ENCODE peak calls at places on chromosomes 11 and 22, in five cellular contexts. One of them, this sample, is unnamed.

GRCh38 chr11:95715777-95716241 is 73.8 kb downstream of the FAM76B start:
- DNase-seq in IMR-90: no peak
- DNase-seq in thyroid gland: no peak
- DNase-seq in upper lobe of left lung: no peak
- DNase-seq in spleen: no peak
- DNase-seq in this sample: no peak

GRCh38 chr11:976431-977160 is 50.9 kb downstream of the AP2A2 start:
- DNase-seq in thyroid gland: no peak
- DNase-seq in upper lobe of left lung: no peak
- DNase-seq in spleen: no peak
- DNase-seq in IMR-90: no peak
- DNase-seq in this sample: no peak

GRCh38 chr11:121291319-121291718 is 1.3 kb upstream of the SC5D start:
- DNase-seq in thyroid gland: no peak
- DNase-seq in IMR-90: no peak
- DNase-seq in upper lobe of left lung: no peak
- DNase-seq in spleen: no peak
- DNase-seq in this sample: no peak

GRCh38 chr11:2825261-2825885 is 60.2 kb downstream of the CDKN1C start:
- DNase-seq in upper lobe of left lung: peak; percentile 89
- DNase-seq in spleen: no peak
- DNase-seq in thyroid gland: peak; percentile 37
- DNase-seq in IMR-90: peak; percentile 74
- DNase-seq in this sample: peak; percentile 80

GRCh38 chr11:105903113-105903512 is 118.9 kb downstream of the MSANTD4 start:
- DNase-seq in spleen: no peak
- DNase-seq in upper lobe of left lung: no peak
- DNase-seq in IMR-90: peak; percentile 30
- DNase-seq in thyroid gland: no peak
- DNase-seq in this sample: no peak

GRCh38 chr11:44510372-44510771 is 55.1 kb upstream of the CD82 start:
- DNase-seq in IMR-90: no peak
- DNase-seq in thyroid gland: no peak
- DNase-seq in spleen: no peak
- DNase-seq in upper lobe of left lung: no peak
- DNase-seq in this sample: no peak

GRCh38 chr11:100640071-100640470 is 47.0 kb upstream of the ARHGAP42 start:
- DNase-seq in thyroid gland: no peak
- DNase-seq in IMR-90: peak; percentile 66
- DNase-seq in spleen: no peak
- DNase-seq in upper lobe of left lung: no peak
- DNase-seq in this sample: no peak

GRCh38 chr11:71244116-71244815 is 8.1 kb downstream of the SHANK2 start:
- DNase-seq in spleen: peak; percentile 39
- DNase-seq in upper lobe of left lung: no peak
- DNase-seq in thyroid gland: no peak
- DNase-seq in IMR-90: peak; percentile 36
- DNase-seq in this sample: no peak

GRCh38 chr22:32698926-32699619 is 102.4 kb upstream of the TIMP3 start:
- DNase-seq in spleen: no peak
- DNase-seq in upper lobe of left lung: no peak
- DNase-seq in IMR-90: no peak
- DNase-seq in thyroid gland: peak; percentile 15
- DNase-seq in this sample: no peak

GRCh38 chr11:72084960-72085359 is 4.3 kb downstream of the LRRC51 start:
- DNase-seq in spleen: no peak
- DNase-seq in IMR-90: no peak
- DNase-seq in upper lobe of left lung: no peak
- DNase-seq in thyroid gland: no peak
- DNase-seq in this sample: no peak

GRCh38 chr11:119580751-119581150 is 148.2 kb downstream of the NECTIN1 start:
- DNase-seq in spleen: no peak
- DNase-seq in upper lobe of left lung: no peak
- DNase-seq in IMR-90: no peak
- DNase-seq in thyroid gland: no peak
- DNase-seq in this sample: no peak

GRCh38 chr11:24478718-24479117 is 18.1 kb upstream of the LUZP2 start:
- DNase-seq in IMR-90: peak; percentile 8
- DNase-seq in thyroid gland: no peak
- DNase-seq in upper lobe of left lung: no peak
- DNase-seq in spleen: no peak
- DNase-seq in this sample: no peak

GRCh38 chr11:80024119-80024518 is 583.3 kb upstream of the TENM4 start:
- DNase-seq in spleen: no peak
- DNase-seq in IMR-90: no peak
- DNase-seq in thyroid gland: no peak
- DNase-seq in upper lobe of left lung: no peak
- DNase-seq in this sample: no peak

GRCh38 chr11:43574949-43575915 is 105.3 kb upstream of the HSD17B12 start:
- DNase-seq in thyroid gland: no peak
- DNase-seq in IMR-90: peak; percentile 82
- DNase-seq in upper lobe of left lung: peak; percentile 84
- DNase-seq in spleen: no peak
- DNase-seq in this sample: peak; percentile 65

GRCh38 chr11:77592727-77593126 is 3.0 kb downstream of the AQP11 start:
- DNase-seq in IMR-90: no peak
- DNase-seq in spleen: no peak
- DNase-seq in upper lobe of left lung: no peak
- DNase-seq in thyroid gland: no peak
- DNase-seq in this sample: no peak

GRCh38 chr22:27668828-27669797 is 132.4 kb downstream of the MN1 start:
- DNase-seq in thyroid gland: peak; percentile 18
- DNase-seq in upper lobe of left lung: no peak
- DNase-seq in IMR-90: peak; percentile 18
- DNase-seq in spleen: peak; percentile 79
- DNase-seq in this sample: no peak

GRCh38 chr11:67647471-67647870 is 3.1 kb downstream of the ACY3 start:
- DNase-seq in IMR-90: no peak
- DNase-seq in spleen: no peak
- DNase-seq in upper lobe of left lung: peak; percentile 61
- DNase-seq in thyroid gland: no peak
- DNase-seq in this sample: no peak

GRCh38 chr11:122150484-122151124 is 34.6 kb upstream of the BLID start:
- DNase-seq in thyroid gland: no peak
- DNase-seq in upper lobe of left lung: no peak
- DNase-seq in spleen: no peak
- DNase-seq in IMR-90: no peak
- DNase-seq in this sample: no peak

GRCh38 chr11:131609921-131610320 is 239.5 kb downstream of the NTM start:
- DNase-seq in thyroid gland: no peak
- DNase-seq in upper lobe of left lung: no peak
- DNase-seq in IMR-90: no peak
- DNase-seq in spleen: no peak
- DNase-seq in this sample: no peak

GRCh38 chr22:17633217-17633997 is 4.9 kb upstream of the ATP6V1E1 start:
- DNase-seq in IMR-90: peak; percentile 92
- DNase-seq in upper lobe of left lung: no peak
- DNase-seq in thyroid gland: peak; percentile 19
- DNase-seq in spleen: no peak
- DNase-seq in this sample: no peak
- TF ChIP-seq POLR2A in IMR-90: no peak
- TF ChIP-seq POLR2A in upper lobe of left lung: no peak
- TF ChIP-seq POLR2A in thyroid gland: no peak
- TF ChIP-seq POLR2A in spleen: no peak
- TF ChIP-seq POLR2A in this sample: no peak

DNA sequence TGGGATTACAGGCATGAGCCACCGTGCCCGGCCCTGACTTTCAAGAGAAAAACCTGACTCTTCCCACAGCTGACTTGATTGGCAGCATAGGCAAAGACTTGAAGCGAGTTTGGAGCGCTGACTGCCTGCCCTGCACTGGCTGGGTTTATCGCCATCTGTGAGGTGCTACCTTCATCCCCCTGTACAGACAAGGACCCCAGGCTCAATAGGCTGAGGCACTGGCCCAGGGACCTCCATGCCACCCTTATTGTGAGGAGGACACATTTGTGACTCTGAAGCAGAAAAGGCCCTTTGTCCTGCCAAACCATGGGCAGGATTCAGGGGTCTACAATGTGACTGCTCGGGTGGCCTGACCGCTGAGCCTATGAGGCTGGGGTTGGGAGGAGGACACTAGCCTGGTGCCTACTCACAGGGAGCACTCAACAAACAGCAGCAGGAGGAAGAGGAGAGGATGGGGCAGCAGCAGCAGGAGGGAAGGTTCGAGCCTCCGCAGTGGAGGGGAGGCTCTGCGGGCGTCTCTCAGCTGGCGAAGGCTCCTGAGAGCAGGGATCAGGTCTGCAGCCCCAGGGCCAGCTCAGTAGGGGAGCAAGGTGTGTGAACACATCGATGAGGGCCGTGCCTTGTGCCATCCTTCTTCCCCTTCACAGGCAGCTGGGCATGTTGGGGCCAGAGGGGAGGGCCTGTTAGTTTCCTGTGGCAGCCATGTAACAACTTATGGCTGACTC is 72.9 kb upstream of the WNT7B start:
- DNase-seq in IMR-90: no peak
- DNase-seq in upper lobe of left lung: no peak
- DNase-seq in thyroid gland: no peak
- DNase-seq in spleen: peak; percentile 78
- DNase-seq in this sample: peak; percentile 31
- H3K4me1 ChIP-seq in IMR-90: peaks cover 23% of the 10 kb centered on the region
- H3K4me1 ChIP-seq in upper lobe of left lung: peaks cover 66% of the 10 kb centered on the region
- H3K4me1 ChIP-seq in thyroid gland: peaks cover 37% of the 10 kb centered on the region
- H3K4me1 ChIP-seq in spleen: peaks cover 30% of the 10 kb centered on the region
- H3K4me1 ChIP-seq in this sample: peaks cover 35% of the 10 kb centered on the region

GRCh38 chr11:47186076-47186936 is at the start of gene PACSIN3:
- DNase-seq in thyroid gland: peak; percentile 72
- DNase-seq in upper lobe of left lung: peak; percentile 94
- DNase-seq in IMR-90: peak; percentile 19
- DNase-seq in spleen: peak; percentile 82
- DNase-seq in this sample: peak; percentile 67
- TF ChIP-seq POLR2A in thyroid gland: peak; percentile 55
- TF ChIP-seq POLR2A in upper lobe of left lung: no peak
- TF ChIP-seq POLR2A in IMR-90: no peak
- TF ChIP-seq POLR2A in spleen: no peak
- TF ChIP-seq POLR2A in this sample: peak; percentile 23

GRCh38 chr22:28800308-28801041 is at the start of gene XBP1:
- DNase-seq in upper lobe of left lung: peak; percentile 99
- DNase-seq in IMR-90: peak; percentile 93
- DNase-seq in thyroid gland: peak; percentile 96
- DNase-seq in spleen: peak; percentile 96
- DNase-seq in this sample: peak; percentile 94

GRCh38 chr22:28799125-28799833 is 1.1 kb downstream of the XBP1 start:
- DNase-seq in upper lobe of left lung: no peak
- DNase-seq in spleen: no peak
- DNase-seq in IMR-90: peak; percentile 96
- DNase-seq in thyroid gland: peak; percentile 40
- DNase-seq in this sample: peak; percentile 48

GRCh38 chr22:28795932-28796856 is 4.2 kb downstream of the XBP1 start:
- DNase-seq in upper lobe of left lung: no peak
- DNase-seq in spleen: no peak
- DNase-seq in thyroid gland: no peak
- DNase-seq in IMR-90: no peak
- DNase-seq in this sample: no peak

GRCh38 chr22:28799834-28800307 is 498 bp downstream of the XBP1 start:
- DNase-seq in IMR-90: peak; percentile 54
- DNase-seq in upper lobe of left lung: peak; percentile 95
- DNase-seq in thyroid gland: peak; percentile 79
- DNase-seq in spleen: peak; percentile 92
- DNase-seq in this sample: peak; percentile 77

DNA sequence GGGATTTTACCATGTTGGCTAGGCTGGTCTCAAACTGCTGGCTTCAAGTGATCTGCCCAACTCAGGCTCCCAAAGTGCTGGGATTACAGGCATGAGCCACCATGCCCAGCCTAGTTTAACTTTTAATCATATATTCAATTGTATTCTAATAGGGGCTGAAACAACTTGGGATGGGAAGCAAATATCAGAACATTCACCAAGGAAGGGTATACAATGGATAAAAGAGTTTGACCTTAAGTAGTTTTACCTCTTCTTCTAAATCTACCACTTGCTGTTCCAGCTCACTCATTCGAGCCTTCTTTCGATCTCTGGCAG is 1.6 kb downstream of the XBP1 start:
- DNase-seq in IMR-90: no peak
- DNase-seq in upper lobe of left lung: no peak
- DNase-seq in spleen: no peak
- DNase-seq in thyroid gland: no peak
- DNase-seq in this sample: no peak
- H3K4me1 ChIP-seq in IMR-90: no peaks in the 10 kb centered on the region
- H3K4me1 ChIP-seq in upper lobe of left lung: peaks cover 60% of the 10 kb centered on the region
- H3K4me1 ChIP-seq in spleen: peaks cover 48% of the 10 kb centered on the region
- H3K4me1 ChIP-seq in thyroid gland: peaks cover 43% of the 10 kb centered on the region
- H3K4me1 ChIP-seq in this sample: peaks cover 7% of the 10 kb centered on the region